ENCODE peak calls at places on chromosomes 4 and X, in eight cellular contexts. B, L, I, R, V, M, D and P are unnamed samples.

GRCh38 chr4:112189754-112190153 is 41.8 kb upstream of the AP1AR start:
- DNase-seq in B (no peak), L (peak; percentile 34), I (peak; percentile 38), R (no peak), V (no peak), M (no peak), D (peak; percentile 52), P (no peak)

GRCh38 chr4:111943796-111944203 is 201.5 kb upstream of the FAM241A start:
- DNase-seq in B (peak; percentile 8), L (peak; percentile 35), I (peak; percentile 29), R (peak; percentile 65), V (no peak), M (no peak), D (peak; percentile 79), P (no peak)

GRCh38 chr4:107299646-107300045 is 263.5 kb upstream of the DKK2 start:
- DNase-seq in B (no peak), L (no peak), I (no peak), R (no peak), V (no peak), M (no peak), D (no peak), P (no peak)

GRCh38 chr4:98619197-98619596 is 39.2 kb downstream of the TSPAN5 start:
- DNase-seq in B (no peak), L (no peak), I (no peak), R (no peak), V (no peak), M (no peak), D (peak; percentile 6), P (no peak)

GRCh38 chr4:77922158-77923094 is 59.8 kb downstream of the MRPL1 start:
- DNase-seq in B (no peak), L (peak; percentile 69), I (peak; percentile 33), R (peak; percentile 26), V (no peak), M (no peak), D (no peak), P (no peak)

GRCh38 chr4:162804323-162804924 is 362.3 kb downstream of the NAF1 start:
- DNase-seq in B (no peak), L (peak; percentile 4), I (no peak), R (no peak), V (no peak), M (no peak), D (no peak), P (no peak)

GRCh38 chr4:182343435-182343834 is 100.2 kb downstream of the TENM3 start:
- DNase-seq in B (no peak), L (no peak), I (no peak), R (no peak), V (no peak), M (no peak), D (no peak), P (no peak)

GRCh38 chr4:102438873-102439614 is 62.1 kb upstream of the NFKB1 start:
- DNase-seq in B (no peak), L (peak; percentile 99), I (peak; percentile 47), R (peak; percentile 75), V (no peak), M (peak; percentile 89), D (peak; percentile 24), P (no peak)

GRCh38 chr4:167196386-167196785 is 37.9 kb downstream of the SPOCK3 start:
- DNase-seq in B (no peak), L (peak; percentile 31), I (no peak), R (no peak), V (no peak), M (no peak), D (no peak), P (no peak)

GRCh38 chr4:1171306-1172227 is 816 bp downstream of the SPON2 start:
- DNase-seq in B (peak; percentile 6), L (no peak), I (no peak), R (no peak), V (peak; percentile 27), M (no peak), D (no peak), P (peak; percentile 35)

GRCh38 chr4:82801910-82802521 is 3.4 kb upstream of the SCD5 start:
- DNase-seq in B (peak; percentile 43), L (peak; percentile 63), I (peak; percentile 64), R (no peak), V (no peak), M (no peak), D (peak; percentile 53), P (no peak)

GRCh38 chr4:19402666-19403065 is 849.0 kb upstream of the SLIT2 start:
- DNase-seq in B (no peak), L (peak; percentile 18), I (no peak), R (no peak), V (no peak), M (no peak), D (no peak), P (no peak)

GRCh38 chrX:43585922-43586321 is 70.2 kb upstream of the MAOA start:
- DNase-seq in B (no peak), L (no peak), I (no peak), R (no peak), V (no peak), M (no peak), D (no peak), P (no peak)

GRCh38 chrX:4151798-4152197 is 438.3 kb upstream of the PRKX start:
- DNase-seq in B (no peak), L (no peak), I (no peak), R (no peak), V (no peak), M (no peak), D (no peak), P (no peak)

GRCh38 chrX:153981771-153982533 is 9.4 kb downstream of the TMEM187 start:
- DNase-seq in B (no peak), L (no peak), I (no peak), R (no peak), V (peak; percentile 38), M (no peak), D (no peak), P (no peak)